ENCODE peak calls at places on chromosomes 3 and 15, in eight cellular contexts. G is PC-9; N is CD8-positive, alpha-beta T cell; C is dorsolateral prefrontal cortex; L is mucosa of descending colon; Q is IMR-90; E is fibroblast of villous mesenchyme; F is astrocyte of the cerebellum. R is an unnamed sample.

GRCh38 chr15:100899601-100900000 is 19.6 kb upstream of the LRRK1 start:
- DNase-seq in G (no peak), F (no peak), N (no peak), Q (no peak), C (no peak), L (no peak), E (no peak), R (no peak)

GRCh38 chr3:20066848-20067617 is 26.8 kb downstream of the KAT2B start:
- DNase-seq in C (no peak), E (peak; percentile 66), N (no peak), F (peak; percentile 44), Q (no peak), G (no peak), L (no peak), R (no peak)

GRCh38 chr3:42654331-42655201 is 1.1 kb downstream of the ZBTB47 start:
- DNase-seq in E (peak; percentile 49), F (no peak), C (peak; percentile 74), L (peak; percentile 35), N (no peak), Q (peak; percentile 44), G (peak; percentile 35), R (peak; percentile 66)

GRCh38 chr3:190378240-190378891 is 9.6 kb upstream of the CLDN16 start:
- DNase-seq in N (no peak), E (peak; percentile 26), C (no peak), G (no peak), F (peak; percentile 82), L (no peak), Q (peak; percentile 79), R (no peak)

GRCh38 chr3:175186511-175186910 is 327.4 kb downstream of the NAALADL2 start:
- DNase-seq in N (no peak), G (no peak), E (peak; percentile 7), Q (peak; percentile 13), F (no peak), C (no peak), L (no peak), R (no peak)

GRCh38 chr3:98780343-98780742 is 17.2 kb downstream of the ST3GAL6 start:
- DNase-seq in E (peak; percentile 62), F (no peak), N (no peak), G (no peak), L (no peak), Q (no peak), C (no peak), R (no peak)

GRCh38 chr15:88440021-88440420 is 27.2 kb downstream of the MRPL46 start:
- DNase-seq in G (no peak), N (no peak), C (no peak), Q (peak; percentile 78), E (peak; percentile 16), L (no peak), F (no peak), R (no peak)

GRCh38 chr3:129984124-129984523 is 9.6 kb downstream of the TRH start:
- DNase-seq in N (no peak), G (peak; percentile 9), L (no peak), C (no peak), E (no peak), Q (no peak), F (no peak), R (no peak)

GRCh38 chr3:80550154-80550553 is 782.4 kb upstream of the ROBO1 start:
- DNase-seq in E (no peak), G (no peak), L (no peak), Q (no peak), F (no peak), N (no peak), C (no peak), R (no peak)

DNA sequence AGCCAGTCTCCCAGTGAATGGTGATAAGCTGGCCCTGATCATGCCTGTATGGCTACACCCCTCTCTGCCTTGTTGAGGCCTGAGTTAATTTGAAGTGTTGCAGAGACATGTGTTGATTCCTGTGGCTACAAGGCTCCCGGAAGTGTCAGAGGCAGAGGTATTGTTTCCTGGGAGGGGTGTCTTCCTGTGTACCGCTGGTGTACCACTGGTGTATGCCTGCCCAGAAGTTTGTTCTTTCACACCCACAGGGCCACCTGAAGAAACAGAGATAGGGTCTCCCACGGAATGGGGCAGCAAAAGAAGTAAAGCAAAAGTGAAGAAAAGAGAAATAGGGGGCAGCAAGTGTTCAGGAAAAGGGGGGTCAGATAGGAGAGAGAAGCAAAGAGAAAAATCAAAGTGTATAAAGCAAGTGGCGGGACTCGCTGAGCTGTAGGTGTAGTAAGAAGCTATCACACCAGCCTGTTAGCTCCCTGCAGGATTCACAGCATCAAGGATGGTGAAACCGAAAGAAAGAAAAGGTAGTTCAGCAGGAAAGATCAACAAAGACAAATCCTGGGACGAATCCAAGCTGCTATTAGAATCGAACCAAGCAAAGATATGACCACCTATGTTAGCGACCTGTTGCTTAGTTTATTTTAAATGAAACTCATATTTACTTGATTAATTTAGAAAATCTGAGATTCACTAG is 36.6 kb upstream of the CD47 start:
- DNase-seq in F (no peak), Q (no peak), G (no peak), E (no peak), N (peak; percentile 77), L (peak; percentile 38), C (no peak), R (no peak)
- H3K4me3 ChIP-seq in F (no peak overlapping the region), Q (no peak overlapping the region), G (no peak overlapping the region), E (no peak overlapping the region), N (peak overlapping the region; percentile 17), L (no peak overlapping the region), C (no peak overlapping the region), R (no peak overlapping the region)

DNA sequence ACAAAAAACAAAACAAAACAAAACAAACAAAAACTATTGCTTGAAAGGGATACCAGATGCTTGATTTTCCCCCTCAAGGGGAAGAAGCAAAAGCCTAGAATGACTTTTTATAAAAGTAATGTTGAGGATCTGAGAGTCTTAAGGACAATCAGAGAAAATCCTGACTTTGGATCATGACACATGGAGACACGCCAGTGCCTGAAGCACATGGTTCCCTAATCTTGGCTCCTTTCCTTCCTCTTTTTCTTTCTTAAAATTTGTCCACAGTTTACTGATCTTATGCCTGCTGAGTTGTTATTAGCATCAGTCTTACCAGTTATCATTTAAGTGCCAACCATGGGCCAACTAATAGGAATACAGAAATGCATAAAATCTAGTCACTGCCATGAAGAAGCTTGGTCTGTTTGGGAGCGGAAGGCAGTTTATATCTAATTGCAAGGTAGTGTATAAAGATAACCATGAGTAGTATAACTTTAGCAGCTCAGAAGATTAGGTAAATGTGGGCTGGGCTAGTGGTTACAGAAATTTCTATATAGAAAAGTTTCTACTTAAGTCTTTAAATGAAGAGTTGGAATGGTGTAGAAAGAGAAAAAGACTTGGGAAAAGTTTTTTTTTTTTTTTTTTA is 6.9 kb downstream of the GLCE start:
- DNase-seq in L (no peak), C (no peak), N (no peak), G (no peak), E (no peak), Q (no peak), F (no peak), R (no peak)
- TF ChIP-seq CTCF in L (no peak), C (no peak), N (no peak), G (no peak), E (no peak), Q (no peak), F (no peak), R (no peak)

DNA sequence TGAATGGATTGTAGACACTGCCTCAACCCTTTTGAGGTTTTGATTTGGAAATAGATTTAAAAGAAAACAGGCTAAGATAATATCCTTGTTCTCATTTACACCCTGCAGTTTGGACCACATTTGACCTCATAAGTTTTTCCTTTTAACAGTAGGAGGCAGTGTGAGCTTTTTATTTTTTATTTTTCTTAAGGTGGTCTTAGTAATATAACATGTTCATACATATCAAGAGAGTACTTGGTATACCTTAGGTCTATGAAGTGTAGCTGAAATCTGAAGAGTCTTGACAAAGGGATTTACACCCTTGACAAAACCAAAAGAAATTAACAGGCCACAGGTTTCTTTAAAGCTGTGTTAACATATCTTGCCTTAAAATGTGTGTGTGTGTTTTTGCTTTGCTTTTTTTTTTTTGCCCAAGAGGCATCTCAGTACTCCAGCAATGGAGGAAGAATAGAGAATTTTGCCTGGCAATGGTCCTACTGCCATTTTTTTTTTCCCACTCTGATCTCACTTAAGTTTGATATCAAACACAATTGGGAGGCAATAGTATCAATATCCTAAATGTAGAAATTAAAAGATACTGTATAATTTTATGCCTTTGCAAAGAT is 3.3 kb downstream of the RAP2B start:
- DNase-seq in E (peak; percentile 24), G (no peak), C (no peak), Q (peak; percentile 42), F (no peak), L (no peak), N (no peak), R (no peak)
- H3K4me3 ChIP-seq in E (peak overlapping the region; percentile 93), G (peak overlapping the region; percentile 97), C (peak overlapping the region; percentile 86), Q (peak overlapping the region; percentile 16), F (peak overlapping the region; percentile 92), L (no peak overlapping the region), N (peak overlapping the region; percentile 69), R (no peak overlapping the region)

GRCh38 chr3:157498374-157498773 is 4.8 kb downstream of the VEPH1 start:
- DNase-seq in C (no peak), L (no peak), F (no peak), E (no peak), Q (no peak), N (no peak), G (no peak), R (no peak)
- TF ChIP-seq CTCF in C (no peak), L (no peak), F (no peak), E (no peak), Q (no peak), N (no peak), G (no peak), R (no peak)

DNA sequence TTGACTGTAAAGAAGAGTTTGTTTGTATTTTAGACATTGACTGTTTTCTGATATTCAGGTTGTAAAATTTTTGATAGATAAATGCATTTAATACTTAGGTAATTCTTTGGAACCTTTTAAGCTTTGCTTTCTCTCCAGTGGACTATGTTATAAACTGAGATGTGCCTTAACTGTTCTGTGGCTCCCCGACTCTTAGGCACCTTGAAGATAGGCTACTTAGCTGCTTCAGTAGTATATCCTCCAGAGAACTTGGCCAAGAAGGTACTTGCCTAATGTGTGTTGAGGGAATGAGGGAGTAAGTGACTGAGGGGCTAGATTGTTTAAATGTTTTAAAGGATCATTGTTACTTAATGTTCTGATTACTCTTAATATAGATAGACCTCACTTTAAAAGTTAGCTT is 141.3 kb upstream of the LRRFIP2 start:
- DNase-seq in Q (no peak), G (no peak), C (no peak), F (no peak), E (no peak), N (no peak), L (no peak), R (no peak)
- H3K4me3 ChIP-seq in Q (no peak overlapping the region), G (no peak overlapping the region), C (no peak overlapping the region), F (no peak overlapping the region), E (no peak overlapping the region), N (no peak overlapping the region), L (no peak overlapping the region), R (no peak overlapping the region)

DNA sequence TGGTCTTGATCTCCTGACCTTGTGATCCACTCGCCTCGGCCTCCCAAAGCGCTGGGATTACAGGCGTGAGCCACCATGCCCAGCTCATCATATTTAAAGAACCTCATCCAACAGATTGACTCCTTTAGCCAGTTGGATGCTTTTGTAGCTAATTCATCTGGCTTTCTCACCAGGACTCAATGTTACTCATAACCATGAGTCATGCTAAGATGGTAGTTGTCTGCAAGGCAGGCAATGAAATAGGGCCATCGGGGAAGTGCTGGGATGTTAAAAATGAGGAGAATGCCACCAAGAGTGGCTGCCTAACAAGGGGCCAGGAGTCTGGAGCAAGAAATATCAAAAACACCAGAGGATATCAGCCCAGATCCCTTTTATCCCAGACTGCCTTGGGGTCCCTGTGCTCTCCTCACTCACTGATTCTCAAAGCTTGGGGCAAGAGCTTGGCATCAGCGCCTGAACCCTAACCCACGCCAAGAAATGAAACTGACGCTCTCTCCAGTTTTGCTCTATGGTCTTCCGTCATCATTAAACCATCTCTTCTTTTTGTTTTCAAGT is 7.4 kb upstream of the PCOLCE2 start:
- DNase-seq in E (peak; percentile 17), L (no peak), F (peak; percentile 12), N (no peak), G (no peak), C (no peak), Q (peak; percentile 57), R (no peak)
- TF ChIP-seq CTCF in E (no peak), L (no peak), F (no peak), N (no peak), G (no peak), C (no peak), Q (no peak), R (no peak)

GRCh38 chr15:78018445-78018844 is 59.1 kb downstream of the TBC1D2B start:
- DNase-seq in Q (no peak), C (no peak), N (no peak), L (no peak), E (no peak), G (no peak), F (no peak), R (no peak)
- H3K4me3 ChIP-seq in Q (no peak overlapping the region), C (no peak overlapping the region), N (no peak overlapping the region), L (no peak overlapping the region), E (no peak overlapping the region), G (no peak overlapping the region), F (no peak overlapping the region), R (no peak overlapping the region)